ENCODE peak calls at places on chromosomes 2 and 18, in five cellular contexts. B, H, C, R and P are unnamed samples. For H3K36me3, the result is how much of the 10 kb centered on the place peaks cover.

GRCh38 chr2:62768615-62769014 is 63.1 kb downstream of the EHBP1 start:
- DNase-seq in B (peak), H (no peak), C (no peak), R (peak), P (no peak)

GRCh38 chr2:64695656-64696310 is 42.1 kb upstream of the SERTAD2 start:
- DNase-seq in B (peak), H (no peak), C (peak), R (no peak), P (peak)

GRCh38 chr2:39686470-39686869 is 20.8 kb downstream of the TMEM178A start:
- DNase-seq in B (no peak), H (no peak), C (peak), R (no peak), P (no peak)

GRCh38 chr2:70029814-70030409 is 57.4 kb upstream of the PCBP1 start:
- DNase-seq in B (peak), H (peak), C (peak), R (peak), P (peak)

GRCh38 chr2:236665130-236665529 is 95.5 kb downstream of the ACKR3 start:
- DNase-seq in B (no peak), H (peak), C (no peak), R (no peak), P (no peak)

GRCh38 chr2:56199492-56199891 is 15.7 kb downstream of the CCDC85A start:
- DNase-seq in B (peak), H (no peak), C (no peak), R (no peak), P (no peak)

GRCh38 chr18:69705987-69706386 is 241.7 kb downstream of the CD226 start:
- DNase-seq in B (no peak), H (no peak), C (peak), R (no peak), P (no peak)

GRCh38 chr2:209321076-209321475 is 102.8 kb upstream of the MAP2 start:
- DNase-seq in B (peak), H (no peak), C (no peak), R (peak), P (peak)

GRCh38 chr2:55907686-55908085 is 15.9 kb downstream of the EFEMP1 start:
- DNase-seq in B (no peak), H (no peak), C (no peak), R (no peak), P (no peak)

GRCh38 chr18:3189884-3190283 is 29.9 kb downstream of the MYOM1 start:
- DNase-seq in B (no peak), H (no peak), C (no peak), R (no peak), P (no peak)

GRCh38 chr2:25316101-25316500 is 25.6 kb downstream of the DNMT3A start:
- DNase-seq in B (no peak), H (no peak), C (no peak), R (no peak), P (no peak)

GRCh38 chr2:3527886-3528785 is 8.8 kb upstream of the ADI1 start:
- DNase-seq in B (no peak), H (no peak), C (no peak), R (no peak), P (no peak)
- H3K4me3 ChIP-seq in B (no peak), H (no peak), C (no peak), R (no peak), P (no peak)

GRCh38 chr18:48007955-48008701 is 77.7 kb upstream of the SMAD2 start:
- DNase-seq in B (peak), H (peak), C (peak), R (no peak), P (no peak)
- TF ChIP-seq CTCF in B (no peak), H (peak), C (peak), R (peak), P (peak)

GRCh38 chr2:36511858-36512630 is 85.9 kb downstream of the FEZ2 start:
- DNase-seq in B (peak), H (no peak), C (no peak), R (no peak), P (no peak)
- H3K36me3 ChIP-seq in B (half or more), H (under half), C (half or more), R (half or more), P (under half)

DNA sequence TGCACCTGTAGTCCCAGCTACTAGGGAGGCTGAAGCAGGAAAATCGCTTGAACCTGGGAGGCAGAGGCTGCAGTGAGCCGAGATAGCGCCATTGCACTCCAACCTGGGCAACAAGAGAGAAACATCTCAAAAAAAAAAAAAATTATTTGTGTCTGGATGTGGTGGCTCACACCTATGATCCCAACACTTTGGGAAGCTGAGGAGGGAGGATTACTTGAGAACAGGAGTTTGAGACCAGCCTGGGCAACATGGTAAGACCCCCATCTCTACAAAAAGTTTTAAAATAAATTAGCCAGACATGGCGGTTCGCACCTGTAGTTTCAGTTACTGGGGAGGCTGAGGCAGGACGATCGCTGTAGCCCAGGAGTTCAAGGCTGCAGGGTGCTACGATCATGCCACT is 1.6 kb upstream of the VAMP8 start:
- DNase-seq in B (no peak), H (no peak), C (no peak), R (no peak), P (no peak)
- H3K4me3 ChIP-seq in B (no peak), H (no peak), C (no peak), R (no peak), P (no peak)

GRCh38 chr2:146317959-146318358 is 1526.9 kb upstream of the ACVR2A start:
- DNase-seq in B (peak), H (no peak), C (no peak), R (peak), P (no peak)

GRCh38 chr2:146312899-146313298 is 1531.9 kb upstream of the ACVR2A start:
- DNase-seq in B (peak), H (no peak), C (no peak), R (peak), P (no peak)
- TF ChIP-seq CTCF in B (peak), H (peak), C (peak), R (no peak), P (peak)